ENCODE peak calls at places on chromosomes 11 and 22, in five cellular contexts. X, M, A, G and V are unnamed samples.

GRCh38 chr11:11022126-11022730 is 164.4 kb upstream of the ZBED5 start:
- DNase-seq in X (peak; percentile 57), M (peak; percentile 21), A (peak; percentile 32), G (no peak), V (no peak)

GRCh38 chr11:45285931-45286632 is at the start of gene SYT13:
- DNase-seq in X (no peak), M (peak; percentile 11), A (peak; percentile 87), G (no peak), V (no peak)

GRCh38 chr11:32374261-32374711 is 61.1 kb downstream of the WT1 start:
- DNase-seq in X (peak; percentile 37), M (peak; percentile 31), A (peak; percentile 45), G (no peak), V (no peak)

GRCh38 chr11:113623114-113623513 is 83.0 kb downstream of the TMPRSS5 start:
- DNase-seq in X (peak; percentile 49), M (no peak), A (no peak), G (no peak), V (no peak)

GRCh38 chr11:95991101-95991500 is 67.2 kb upstream of the MTMR2 start:
- DNase-seq in X (peak; percentile 67), M (no peak), A (no peak), G (no peak), V (no peak)

GRCh38 chr11:128584253-128584652 is 3.1 kb downstream of the ETS1 start:
- DNase-seq in X (no peak), M (no peak), A (no peak), G (no peak), V (no peak)

GRCh38 chr11:121494355-121495099 is 41.8 kb upstream of the SORL1-AS1 start:
- DNase-seq in X (no peak), M (no peak), A (no peak), G (no peak), V (no peak)

GRCh38 chr22:50613291-50613981 is 12.8 kb downstream of the MAPK8IP2 start:
- DNase-seq in X (peak; percentile 60), M (peak; percentile 54), A (peak; percentile 39), G (no peak), V (no peak)

GRCh38 chr11:1561955-1562354 is 10.1 kb downstream of the DUSP8 start:
- DNase-seq in X (no peak), M (no peak), A (no peak), G (no peak), V (no peak)

GRCh38 chr11:73818838-73819237 is 31.2 kb downstream of the MRPL48 start:
- DNase-seq in X (no peak), M (no peak), A (peak; percentile 19), G (no peak), V (no peak)

GRCh38 chr11:10785146-10785474 is 23.6 kb downstream of the EIF4G2 start:
- DNase-seq in X (no peak), M (no peak), A (no peak), G (no peak), V (no peak)

GRCh38 chr22:45009881-45010531 is at the start of gene PHF21B:
- DNase-seq in X (no peak), M (peak; percentile 57), A (peak; percentile 97), G (peak; percentile 50), V (no peak)

GRCh38 chr11:20048707-20049106 is 111.6 kb downstream of the DBX1 start:
- DNase-seq in X (no peak), M (no peak), A (no peak), G (no peak), V (no peak)

GRCh38 chr11:130216591-130217132 is 57.1 kb downstream of the ST14 start:
- DNase-seq in X (no peak), M (no peak), A (no peak), G (no peak), V (no peak)

GRCh38 chr22:30044369-30044768 is 35.9 kb upstream of the HORMAD2 start:
- DNase-seq in X (peak; percentile 71), M (no peak), A (peak; percentile 45), G (no peak), V (no peak)

GRCh38 chr22:48574776-48575566 is 1252.7 kb downstream of the BRD1 start:
- DNase-seq in X (no peak), M (no peak), A (peak; percentile 85), G (peak; percentile 41), V (no peak)

GRCh38 chr11:405323-405975 is 9.3 kb downstream of the SIGIRR start:
- DNase-seq in X (no peak), M (no peak), A (no peak), G (peak; percentile 65), V (no peak)

GRCh38 chr22:45864959-45865496 is 111.9 kb downstream of the WNT7B start:
- DNase-seq in X (no peak), M (no peak), A (no peak), G (no peak), V (no peak)

GRCh38 chr11:86459682-86460460 is 85.2 kb downstream of the CCDC81 start:
- DNase-seq in X (peak; percentile 95), M (peak; percentile 52), A (peak; percentile 14), G (peak; percentile 54), V (peak; percentile 29)
- TF ChIP-seq CTCF in X (no peak), M (no peak), A (no peak), G (no peak), V (no peak)

GRCh38 chr11:66676279-66676919 is 1.3 kb downstream of the RBM4B start:
- DNase-seq in X (no peak), M (no peak), A (no peak), G (no peak), V (no peak)
- H3K4me3 ChIP-seq in X (peak overlapping the region; percentile 68), M (peak overlapping the region; percentile 52), A (peak overlapping the region; percentile 63), G (peak overlapping the region; percentile 86), V (peak overlapping the region; percentile 88)

DNA sequence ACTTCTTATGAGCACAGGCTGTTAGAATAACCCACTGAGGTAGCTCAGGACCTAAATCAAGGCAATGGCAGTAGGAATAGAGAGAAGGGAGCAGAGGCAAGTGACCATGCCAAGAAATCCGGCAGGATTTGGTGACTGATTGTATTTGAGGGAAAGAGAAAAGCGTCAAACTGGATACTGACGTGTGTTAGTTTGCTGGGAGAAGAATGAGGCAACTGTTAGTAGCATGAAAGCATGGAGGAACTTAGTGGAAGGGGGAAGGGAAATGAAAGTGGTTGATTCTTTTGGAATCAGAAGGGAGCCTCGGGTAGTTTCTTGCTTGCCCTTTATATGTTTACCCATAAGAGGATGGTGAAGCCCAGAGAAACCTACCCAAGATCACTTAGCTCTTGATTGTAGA is 8.3 kb downstream of the PPFIBP2 start:
- DNase-seq in X (no peak), M (no peak), A (no peak), G (no peak), V (no peak)
- H3K4me1 ChIP-seq in X (no peaks in the 10 kb centered on the region), M (peaks cover 16% of the 10 kb centered on the region), A (no peaks in the 10 kb centered on the region), G (peaks cover 33% of the 10 kb centered on the region), V (no peaks in the 10 kb centered on the region)

DNA sequence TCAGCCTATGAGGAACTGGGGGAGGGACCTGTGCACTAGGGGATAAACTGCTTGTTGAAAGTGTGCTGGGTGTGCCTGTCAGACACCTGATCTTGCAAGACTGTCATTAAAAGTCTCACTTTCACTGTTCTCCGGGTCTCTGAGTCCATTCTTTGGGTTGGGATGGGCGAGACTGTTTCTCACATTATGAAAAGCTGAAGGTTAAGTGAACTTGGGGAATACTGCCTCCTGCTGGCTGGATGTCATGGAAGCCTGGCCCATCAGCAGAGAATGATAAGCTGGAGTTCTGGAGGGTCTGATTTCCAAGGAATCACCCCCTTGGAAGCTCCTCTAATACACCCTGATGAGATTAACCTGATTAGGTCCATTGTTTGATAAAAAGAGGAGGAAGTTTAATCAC is 9.0 kb upstream of the VPREB1 start:
- DNase-seq in X (peak; percentile 32), M (no peak), A (peak; percentile 30), G (no peak), V (no peak)
- TF ChIP-seq CTCF in X (peak; percentile 53), M (peak; percentile 37), A (peak; percentile 64), G (peak; percentile 17), V (no peak)